ENCODE peak calls at places on chromosomes 13 and 19, in seven cellular contexts. Z, K, T, M, D, R and G are unnamed samples.

GRCh38 chr13:21734961-21735360 is 64.1 kb downstream of the FGF9 start:
- DNase-seq in Z (no peak), K (no peak), T (no peak), M (no peak), D (no peak), R (no peak), G (no peak)

GRCh38 chr13:100787899-100788298 is 113.3 kb upstream of the TMTC4 start:
- DNase-seq in Z (no peak), K (no peak), T (no peak), M (no peak), D (no peak), R (no peak), G (no peak)

GRCh38 chr13:26957163-26957562 is 196.6 kb upstream of the GPR12 start:
- DNase-seq in Z (no peak), K (no peak), T (no peak), M (no peak), D (no peak), R (no peak), G (no peak)

GRCh38 chr19:50562329-50562728 is 5.9 kb downstream of the LRRC4B start:
- DNase-seq in Z (no peak), K (no peak), T (no peak), M (no peak), D (no peak), R (no peak), G (no peak)

GRCh38 chr19:7676854-7677253 is at the start of gene MCEMP1:
- DNase-seq in Z (no peak), K (no peak), T (no peak), M (no peak), D (no peak), R (no peak), G (no peak)

GRCh38 chr19:917323-918151 is at the start of gene KISS1R:
- DNase-seq in Z (no peak), K (peak), T (peak), M (no peak), D (no peak), R (peak), G (no peak)

GRCh38 chr19:4455742-4456565 is 1.6 kb downstream of the UBXN6 start:
- DNase-seq in Z (peak), K (peak), T (peak), M (peak), D (no peak), R (peak), G (peak)

GRCh38 chr13:44237276-44237767 is 136.3 kb upstream of the SERP2 start:
- DNase-seq in Z (peak), K (peak), T (peak), M (peak), D (peak), R (peak), G (no peak)

GRCh38 chr13:91647361-91647970 is 249.0 kb downstream of the GPC5 start:
- DNase-seq in Z (peak), K (no peak), T (peak), M (no peak), D (no peak), R (peak), G (peak)